ENCODE peak calls at places on chromosomes 2 and 18, in ten cellular contexts. F, I, X, T, E, B, O, Q, R and D are unnamed samples.

GRCh38 chr2:240921319-240922233 is 15.4 kb downstream of the CROCC2 start:
- DNase-seq in E (peak; percentile 84), I (peak; percentile 98), Q (peak; percentile 80), F (no peak), O (peak; percentile 93), X (no peak), R (peak; percentile 96), B (peak; percentile 2), T (no peak), D (peak; percentile 35)

GRCh38 chr18:79208882-79209281 is 139.7 kb downstream of the ATP9B start:
- DNase-seq in R (no peak), Q (no peak), F (no peak), B (no peak), T (no peak), I (no peak), X (no peak), O (no peak), E (no peak), D (no peak)

GRCh38 chr2:96568094-96568493 is 31.5 kb downstream of the ARID5A start:
- DNase-seq in R (no peak), F (no peak), T (no peak), B (no peak), I (no peak), X (no peak), O (no peak), E (no peak), Q (no peak), D (no peak)

GRCh38 chr2:65228249-65228750 is 669 bp downstream of the ACTR2 start:
- DNase-seq in E (no peak), O (peak; percentile 18), R (peak; percentile 55), Q (no peak), T (peak; percentile 24), I (peak; percentile 51), B (peak; percentile 56), F (peak; percentile 24), X (no peak), D (no peak)

GRCh38 chr2:100242891-100243670 is 79.2 kb downstream of the LONRF2 start:
- DNase-seq in O (peak; percentile 46), I (peak; percentile 44), B (peak; percentile 75), Q (no peak), F (peak; percentile 47), R (no peak), X (peak; percentile 28), T (peak; percentile 13), E (no peak), D (peak; percentile 84)

GRCh38 chr18:63317982-63318881 is 1.3 kb downstream of the BCL2 start:
- DNase-seq in O (no peak), I (no peak), X (peak; percentile 77), E (no peak), T (peak; percentile 64), R (peak; percentile 22), F (peak; percentile 83), B (peak; percentile 93), Q (no peak), D (peak; percentile 71)

GRCh38 chr18:77517901-77518300 is 268.3 kb downstream of the GALR1 start:
- DNase-seq in F (no peak), I (no peak), B (no peak), Q (no peak), O (no peak), X (no peak), T (no peak), R (no peak), E (no peak), D (no peak)

GRCh38 chr2:66582364-66582974 is 147.5 kb downstream of the MEIS1 start:
- DNase-seq in F (no peak), X (no peak), O (no peak), Q (no peak), I (no peak), T (no peak), E (no peak), R (no peak), B (no peak), D (no peak)

GRCh38 chr2:228777855-228778355 is 493.2 kb downstream of the PID1 start:
- DNase-seq in T (no peak), X (no peak), I (peak; percentile 61), R (no peak), Q (no peak), B (no peak), E (no peak), F (no peak), O (peak; percentile 3), D (no peak)

GRCh38 chr2:36507408-36507812 is 90.6 kb downstream of the FEZ2 start:
- DNase-seq in X (peak; percentile 12), R (peak; percentile 67), E (no peak), I (peak; percentile 57), Q (no peak), B (peak; percentile 68), O (peak; percentile 51), T (no peak), F (peak; percentile 1), D (peak; percentile 80)

GRCh38 chr18:55869965-55870585 is 282.1 kb upstream of the TCF4 start:
- DNase-seq in I (peak; percentile 41), Q (no peak), O (peak; percentile 40), R (peak; percentile 44), E (no peak), X (no peak), B (no peak), T (no peak), F (no peak), D (no peak)

GRCh38 chr18:8218263-8218662 is 391.0 kb upstream of the RAB12 start:
- DNase-seq in B (no peak), I (no peak), O (no peak), T (no peak), Q (no peak), E (no peak), F (no peak), X (no peak), R (no peak), D (no peak)

GRCh38 chr18:76573325-76574025 is 78.4 kb upstream of the ZNF516 start:
- DNase-seq in T (no peak), X (no peak), R (peak; percentile 47), I (peak; percentile 73), F (no peak), O (peak; percentile 60), B (no peak), Q (no peak), E (no peak), D (peak; percentile 65)

GRCh38 chr2:102070058-102070642 is 72.4 kb upstream of the IL1R1 start:
- DNase-seq in I (peak; percentile 58), O (peak; percentile 88), T (no peak), X (no peak), R (peak; percentile 94), B (no peak), Q (no peak), F (no peak), E (no peak), D (no peak)

GRCh38 chr2:144520718-144521487 is 984 bp upstream of the ZEB2 start:
- DNase-seq in I (peak; percentile 44), Q (no peak), T (no peak), R (no peak), B (no peak), F (no peak), X (no peak), O (peak; percentile 76), E (no peak), D (no peak)

GRCh38 chr18:76426738-76427305 is 68.2 kb downstream of the ZNF516 start:
- DNase-seq in T (no peak), I (peak; percentile 19), B (peak; percentile 23), R (no peak), X (no peak), O (peak; percentile 21), F (no peak), Q (no peak), E (no peak), D (peak; percentile 82)

GRCh38 chr2:168220971-168221819 is 26.2 kb downstream of the STK39 start:
- DNase-seq in I (peak; percentile 79), T (no peak), Q (no peak), R (no peak), F (no peak), E (no peak), X (no peak), O (no peak), B (no peak), D (no peak)

GRCh38 chr2:74583504-74583903 is 29.0 kb downstream of the DOK1 start:
- DNase-seq in X (no peak), E (no peak), O (peak; percentile 57), B (no peak), F (no peak), T (no peak), R (peak; percentile 86), I (peak; percentile 75), Q (no peak), D (peak; percentile 78)

GRCh38 chr18:28062446-28062845 is 114.5 kb downstream of the CDH2 start:
- DNase-seq in I (peak; percentile 43), X (no peak), F (no peak), O (no peak), Q (no peak), B (no peak), E (no peak), R (peak; percentile 23), T (no peak), D (no peak)